ENCODE peak calls at places on chromosome 11, in seven cellular contexts. Z is SW480; X is small intestine; J is stimulated activated CD8-positive, alpha-beta memory T cell treated with anti-CD3 and anti-CD28 coated beads, Interleukin-15, amount 100 ng/mL, for 4 hours; W is HEK293T; O is left colon; H is MV-4-11. B is an unnamed sample.

GRCh38 chr11:266676-267439 is 11.3 kb upstream of the NLRP6 start:
- DNase-seq in Z (no peak), X (peak), J (no peak), W (no peak), O (no peak), H (peak), B (no peak)

GRCh38 chr11:68396526-68396925 is 64.0 kb upstream of the PPP6R3 start:
- DNase-seq in Z (no peak), X (no peak), J (no peak), W (no peak), O (no peak), H (no peak), B (no peak)

GRCh38 chr11:75267171-75267970 is 26.8 kb downstream of the TPBGL start:
- DNase-seq in Z (no peak), X (no peak), J (no peak), W (no peak), O (peak), H (no peak), B (no peak)

GRCh38 chr11:128334311-128335044 is 252.9 kb downstream of the ETS1 start:
- DNase-seq in Z (peak), X (peak), J (no peak), W (no peak), O (no peak), H (no peak), B (no peak)

GRCh38 chr11:121237686-121238658 is 54.6 kb upstream of the SC5D start:
- DNase-seq in Z (no peak), X (no peak), J (no peak), W (no peak), O (no peak), H (no peak), B (no peak)

GRCh38 chr11:9459573-9460321 is 1.1 kb upstream of the ZNF143 start:
- DNase-seq in Z (peak), X (peak), J (no peak), W (no peak), O (no peak), H (peak), B (peak)

GRCh38 chr11:76380161-76380976 is 563 bp downstream of the THAP12 start:
- DNase-seq in Z (peak), X (peak), J (peak), W (peak), O (no peak), H (peak), B (no peak)

GRCh38 chr11:35917676-35918075 is 26.2 kb upstream of the LDLRAD3 start:
- DNase-seq in Z (no peak), X (no peak), J (no peak), W (no peak), O (no peak), H (no peak), B (no peak)

GRCh38 chr11:104916442-104916841 is 18.2 kb upstream of the CASP12 start:
- DNase-seq in Z (no peak), X (peak), J (no peak), W (no peak), O (no peak), H (no peak), B (no peak)

GRCh38 chr11:81497202-81497804 is 1236.4 kb downstream of the FAM181B start:
- DNase-seq in Z (peak), X (peak), J (no peak), W (peak), O (no peak), H (peak), B (no peak)

GRCh38 chr11:9001736-9002135 is 2.1 kb downstream of the NRIP3 start:
- DNase-seq in Z (no peak), X (no peak), J (no peak), W (no peak), O (no peak), H (peak), B (no peak)

GRCh38 chr11:131955901-131956300 is 585.5 kb downstream of the NTM start:
- DNase-seq in Z (no peak), X (no peak), J (no peak), W (no peak), O (no peak), H (no peak), B (no peak)

GRCh38 chr11:86671386-86672006 is 920 bp downstream of the ME3 start:
- DNase-seq in Z (peak), X (peak), J (no peak), W (no peak), O (peak), H (no peak), B (peak)

GRCh38 chr11:114162719-114163123 is 103.2 kb downstream of the ZBTB16 start:
- DNase-seq in Z (peak), X (peak), J (no peak), W (peak), O (peak), H (no peak), B (peak)

GRCh38 chr11:77876045-77876444 is 55.1 kb downstream of the AAMDC start:
- DNase-seq in Z (no peak), X (no peak), J (no peak), W (no peak), O (no peak), H (no peak), B (no peak)

GRCh38 chr11:6040874-6041273 is 10.3 kb upstream of the OR56A1 start:
- DNase-seq in Z (no peak), X (no peak), J (no peak), W (no peak), O (no peak), H (no peak), B (no peak)

GRCh38 chr11:108340958-108341357 is 118.1 kb downstream of the ATM start:
- DNase-seq in Z (peak), X (peak), J (no peak), W (no peak), O (no peak), H (no peak), B (no peak)

GRCh38 chr11:110711776-110712642 is at the start of gene ARHGAP20:
- DNase-seq in Z (no peak), X (peak), J (peak), W (peak), O (peak), H (no peak), B (no peak)

GRCh38 chr11:134584706-134585445 is 172.8 kb upstream of the B3GAT1 start:
- DNase-seq in Z (peak), X (peak), J (no peak), W (no peak), O (no peak), H (peak), B (no peak)

GRCh38 chr11:66159585-66159984 is 89.5 kb downstream of the PACS1 start:
- DNase-seq in Z (no peak), X (no peak), J (no peak), W (no peak), O (no peak), H (no peak), B (no peak)

GRCh38 chr11:126521196-126521595 is 165.7 kb downstream of the ST3GAL4 start:
- DNase-seq in Z (no peak), X (no peak), J (no peak), W (no peak), O (no peak), H (no peak), B (no peak)

GRCh38 chr11:66068154-66068821 is 1.8 kb upstream of the PACS1 start:
- DNase-seq in Z (peak), X (peak), J (no peak), W (peak), O (peak), H (peak), B (peak)

GRCh38 chr11:115709297-115709696 is 205.1 kb upstream of the CADM1 start:
- DNase-seq in Z (no peak), X (no peak), J (no peak), W (no peak), O (no peak), H (peak), B (no peak)

GRCh38 chr11:63493127-63493526 is 2.2 kb upstream of the PLAAT5 start:
- DNase-seq in Z (no peak), X (no peak), J (no peak), W (no peak), O (no peak), H (no peak), B (no peak)

GRCh38 chr11:63800921-63801320 is 12.3 kb upstream of the SPINDOC start:
- DNase-seq in Z (no peak), X (no peak), J (no peak), W (no peak), O (no peak), H (no peak), B (no peak)